ENCODE peak calls at places on chromosome 3, in eight cellular contexts. L is cardiac muscle cell, Q is Peyer's patch, P is heart right ventricle, N is heart left ventricle, K is tibial artery, B is endodermal cell, J is psoas muscle. Z is an unnamed sample.

GRCh38 chr3:184315506-184315867 is 1.1 kb downstream of the EIF4G1 start:
- DNase-seq in L (no peak), Q (no peak), P (no peak), N (no peak), K (no peak), B (no peak), J (no peak), Z (no peak)

GRCh38 chr3:33883538-33884203 is 85.2 kb downstream of the PDCD6IP start:
- DNase-seq in L (peak; percentile 51), Q (no peak), P (no peak), N (no peak), K (no peak), B (peak; percentile 60), J (no peak), Z (peak; percentile 18)

GRCh38 chr3:105367406-105368213 is 901 bp downstream of the ALCAM start:
- DNase-seq in L (peak; percentile 73), Q (peak; percentile 88), P (peak; percentile 39), N (peak; percentile 54), K (peak; percentile 71), B (peak; percentile 90), J (peak; percentile 70), Z (peak; percentile 41)

GRCh38 chr3:99965077-99965476 is 147.4 kb downstream of the CMSS1 start:
- DNase-seq in L (peak; percentile 66), Q (no peak), P (no peak), N (no peak), K (no peak), B (no peak), J (no peak), Z (no peak)

GRCh38 chr3:120497318-120497717 is 46.5 kb upstream of the FSTL1 start:
- DNase-seq in L (peak; percentile 88), Q (no peak), P (no peak), N (no peak), K (no peak), B (no peak), J (no peak), Z (no peak)

GRCh38 chr3:12393894-12394293 is 90.4 kb upstream of the TSEN2 start:
- DNase-seq in L (peak; percentile 97), Q (no peak), P (no peak), N (no peak), K (no peak), B (no peak), J (no peak), Z (no peak)

GRCh38 chr3:108412351-108412750 is 98.0 kb downstream of the MYH15 start:
- DNase-seq in L (no peak), Q (no peak), P (no peak), N (no peak), K (no peak), B (no peak), J (no peak), Z (no peak)

GRCh38 chr3:172213168-172213567 is 173.8 kb downstream of the FNDC3B start:
- DNase-seq in L (peak; percentile 71), Q (no peak), P (no peak), N (no peak), K (no peak), B (no peak), J (no peak), Z (no peak)

GRCh38 chr3:25748189-25748588 is 35.1 kb downstream of the NGLY1 start:
- DNase-seq in L (no peak), Q (no peak), P (no peak), N (no peak), K (no peak), B (no peak), J (no peak), Z (no peak)

GRCh38 chr3:181610973-181611265 is 100.8 kb upstream of the SOX2 start:
- DNase-seq in L (no peak), Q (no peak), P (no peak), N (no peak), K (no peak), B (no peak), J (no peak), Z (no peak)

GRCh38 chr3:185207931-185208746 is 45.7 kb downstream of the EHHADH start:
- DNase-seq in L (peak; percentile 37), Q (no peak), P (no peak), N (no peak), K (no peak), B (no peak), J (no peak), Z (no peak)

GRCh38 chr3:8663177-8664061 is 18.8 kb upstream of the SSUH2 start:
- DNase-seq in L (peak; percentile 74), Q (no peak), P (no peak), N (peak; percentile 50), K (peak; percentile 46), B (peak; percentile 97), J (peak; percentile 57), Z (no peak)

GRCh38 chr3:154973851-154974250 is 106.3 kb upstream of the MME start:
- DNase-seq in L (no peak), Q (no peak), P (no peak), N (no peak), K (no peak), B (no peak), J (no peak), Z (no peak)

GRCh38 chr3:135034881-135035440 is 239.9 kb downstream of the EPHB1 start:
- DNase-seq in L (no peak), Q (no peak), P (no peak), N (no peak), K (no peak), B (peak; percentile 34), J (no peak), Z (no peak)

GRCh38 chr3:195549931-195550519 is 6.9 kb upstream of the PPP1R2 start:
- DNase-seq in L (peak; percentile 13), Q (peak; percentile 61), P (no peak), N (peak; percentile 32), K (no peak), B (no peak), J (no peak), Z (peak; percentile 95)

GRCh38 chr3:175729466-175729865 is 870.3 kb downstream of the NAALADL2 start:
- DNase-seq in L (no peak), Q (no peak), P (no peak), N (no peak), K (no peak), B (no peak), J (no peak), Z (no peak)

DNA sequence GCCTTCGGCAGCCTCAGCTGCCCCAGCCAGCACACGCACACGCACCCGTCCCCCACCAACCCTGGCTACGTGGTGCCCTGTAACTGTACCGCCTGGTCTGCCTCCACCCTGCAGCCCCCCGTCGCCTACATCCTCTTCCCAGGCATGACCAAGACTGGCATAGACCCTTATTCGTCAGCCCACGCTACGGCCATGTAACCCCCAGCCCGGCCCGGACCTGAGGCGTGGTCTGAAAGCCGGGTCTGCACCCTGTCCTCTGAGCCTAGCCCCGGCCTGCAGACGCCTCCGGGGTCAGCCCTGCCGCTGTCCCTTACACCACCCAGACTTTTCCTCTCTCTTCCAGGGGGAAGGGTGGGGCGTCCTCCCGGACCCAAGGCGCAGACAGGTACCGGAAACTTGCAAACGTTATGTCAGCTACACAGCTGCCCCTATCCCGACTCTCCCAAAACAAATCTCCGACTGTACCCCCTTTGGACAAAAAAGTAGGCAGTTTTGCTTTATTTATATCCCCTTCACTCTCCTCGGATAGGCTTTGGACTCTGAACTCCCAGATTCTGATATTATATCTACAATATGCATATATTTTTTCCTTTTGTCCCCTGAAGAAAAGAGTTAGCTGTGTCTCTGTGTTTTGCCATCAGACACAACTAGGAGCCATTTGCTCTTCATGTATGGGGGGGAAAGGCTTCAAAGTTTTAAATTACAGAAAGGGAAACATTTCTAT is 1.4 kb downstream of the SOX14 start:
- DNase-seq in L (no peak), Q (no peak), P (no peak), N (no peak), K (no peak), B (peak; percentile 69), J (no peak), Z (no peak)
- H3K27me3 ChIP-seq in L (peaks cover 100% of the 10 kb centered on the region), Q (no peaks in the 10 kb centered on the region), P (peaks cover 100% of the 10 kb centered on the region), N (peaks cover 100% of the 10 kb centered on the region), K (no peaks in the 10 kb centered on the region), B (peaks cover 100% of the 10 kb centered on the region), J (peaks cover 59% of the 10 kb centered on the region), Z (peaks cover 4% of the 10 kb centered on the region)

GRCh38 chr3:7190094-7190493 is 329.2 kb downstream of the GRM7 start:
- DNase-seq in L (peak; percentile 2), Q (no peak), P (no peak), N (no peak), K (no peak), B (no peak), J (no peak), Z (no peak)

GRCh38 chr3:7194081-7194835 is 333.3 kb downstream of the GRM7 start:
- DNase-seq in L (no peak), Q (no peak), P (no peak), N (no peak), K (no peak), B (no peak), J (no peak), Z (no peak)

GRCh38 chr3:7188551-7188950 is 327.6 kb downstream of the GRM7 start:
- DNase-seq in L (no peak), Q (no peak), P (no peak), N (no peak), K (no peak), B (no peak), J (no peak), Z (no peak)

GRCh38 chr3:7195934-7196333 is 335.0 kb downstream of the GRM7 start:
- DNase-seq in L (no peak), Q (no peak), P (no peak), N (no peak), K (no peak), B (no peak), J (no peak), Z (no peak)

DNA sequence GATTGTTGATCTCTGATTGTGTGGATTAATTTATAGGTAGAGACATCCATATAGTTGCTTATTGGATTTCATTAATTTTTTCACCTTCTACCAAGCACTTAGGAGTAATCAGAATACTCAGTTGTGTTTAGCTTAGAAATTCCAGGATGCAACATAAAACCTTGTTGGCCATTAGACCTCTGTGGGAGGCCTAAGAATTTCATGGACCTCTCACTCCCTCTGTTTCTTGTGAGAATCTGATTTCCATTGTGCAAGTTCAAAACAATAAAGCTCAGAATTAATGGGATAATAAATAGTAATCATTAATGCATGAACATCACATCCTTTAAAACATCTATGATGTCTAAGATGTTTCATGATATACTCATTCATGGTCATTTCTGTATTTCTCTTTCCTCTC is 332.4 kb downstream of the GRM7 start:
- DNase-seq in L (no peak), Q (no peak), P (no peak), N (no peak), K (no peak), B (no peak), J (no peak), Z (no peak)
- H3K9me3 ChIP-seq in L (no peaks in the 10 kb centered on the region), Q (no peaks in the 10 kb centered on the region), P (no peaks in the 10 kb centered on the region), N (no peaks in the 10 kb centered on the region), K (no peaks in the 10 kb centered on the region), B (no peaks in the 10 kb centered on the region), J (no peaks in the 10 kb centered on the region), Z (no peaks in the 10 kb centered on the region)

DNA sequence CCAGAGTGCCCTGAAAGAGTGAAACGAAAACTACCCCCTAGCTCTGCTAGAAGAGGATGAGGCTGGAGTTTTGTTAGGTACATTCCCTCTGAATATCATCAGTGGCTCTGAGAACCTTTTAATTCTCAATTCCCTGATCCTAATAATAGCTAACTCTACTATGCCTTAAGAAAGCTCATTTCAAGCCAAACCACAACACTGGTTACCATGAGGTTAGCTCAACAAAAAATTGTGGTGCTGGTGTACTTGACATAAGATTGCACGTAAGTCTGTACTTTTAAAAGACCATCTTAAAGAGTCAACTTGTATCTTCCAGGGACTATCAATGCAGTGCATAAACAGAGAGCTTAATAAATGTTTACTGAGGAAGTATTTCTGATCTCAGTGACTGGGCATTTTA is 334.7 kb upstream of the TRIM42 start:
- DNase-seq in L (no peak), Q (no peak), P (no peak), N (no peak), K (no peak), B (no peak), J (no peak), Z (no peak)
- H3K27ac ChIP-seq in L (no peak overlapping the region), Q (no peak overlapping the region), P (no peak overlapping the region), N (no peak overlapping the region), K (no peak overlapping the region), B (no peak overlapping the region), J (no peak overlapping the region), Z (no peak overlapping the region)

GRCh38 chr3:147775411-147775810 is 366.2 kb downstream of the ZIC1 start:
- DNase-seq in L (no peak), Q (no peak), P (no peak), N (no peak), K (no peak), B (no peak), J (no peak), Z (no peak)
- H3K27me3 ChIP-seq in L (no peaks in the 10 kb centered on the region), Q (no peaks in the 10 kb centered on the region), P (no peaks in the 10 kb centered on the region), N (no peaks in the 10 kb centered on the region), K (no peaks in the 10 kb centered on the region), B (no peaks in the 10 kb centered on the region), J (no peaks in the 10 kb centered on the region), Z (no peaks in the 10 kb centered on the region)